ENCODE peak calls at places on chromosomes 12 and 14, in four cellular contexts. One of them, this sample, is unnamed.

GRCh38 chr12:49674318-49674985 is 32.8 kb downstream of the FMNL3 start:
- DNase-seq in colonic mucosa: no peak
- DNase-seq in astrocyte of the spinal cord: peak; percentile 45
- DNase-seq in choroid plexus epithelial cell: peak; percentile 34
- DNase-seq in this sample: no peak

GRCh38 chr12:92552412-92553108 is 150.2 kb upstream of the PLEKHG7 start:
- DNase-seq in choroid plexus epithelial cell: no peak
- DNase-seq in astrocyte of the spinal cord: no peak
- DNase-seq in colonic mucosa: peak; percentile 69
- DNase-seq in this sample: no peak

GRCh38 chr14:27040552-27040951 is 442.7 kb upstream of the NOVA1 start:
- DNase-seq in colonic mucosa: no peak
- DNase-seq in choroid plexus epithelial cell: peak; percentile 1
- DNase-seq in astrocyte of the spinal cord: no peak
- DNase-seq in this sample: no peak

GRCh38 chr14:55129086-55129427 is at the start of gene LGALS3:
- DNase-seq in choroid plexus epithelial cell: peak; percentile 62
- DNase-seq in colonic mucosa: peak; percentile 88
- DNase-seq in astrocyte of the spinal cord: peak; percentile 52
- DNase-seq in this sample: no peak

GRCh38 chr14:93720076-93720815 is 68.0 kb downstream of the PRIMA1 start:
- DNase-seq in astrocyte of the spinal cord: no peak
- DNase-seq in choroid plexus epithelial cell: no peak
- DNase-seq in colonic mucosa: no peak
- DNase-seq in this sample: no peak

GRCh38 chr12:79424109-79424721 is 266.5 kb downstream of the PAWR start:
- DNase-seq in colonic mucosa: no peak
- DNase-seq in astrocyte of the spinal cord: peak; percentile 95
- DNase-seq in choroid plexus epithelial cell: peak; percentile 98
- DNase-seq in this sample: peak; percentile 68

GRCh38 chr14:89973234-89973823 is 17.6 kb downstream of the TDP1 start:
- DNase-seq in choroid plexus epithelial cell: peak; percentile 90
- DNase-seq in colonic mucosa: peak; percentile 59
- DNase-seq in astrocyte of the spinal cord: peak; percentile 67
- DNase-seq in this sample: no peak

GRCh38 chr12:52280319-52280795 is 5.9 kb downstream of the KRT86 start:
- DNase-seq in colonic mucosa: no peak
- DNase-seq in choroid plexus epithelial cell: peak; percentile 94
- DNase-seq in astrocyte of the spinal cord: peak; percentile 91
- DNase-seq in this sample: peak; percentile 43

GRCh38 chr12:68743416-68743815 is 2.6 kb upstream of the SLC35E3 start:
- DNase-seq in astrocyte of the spinal cord: no peak
- DNase-seq in choroid plexus epithelial cell: peak; percentile 11
- DNase-seq in colonic mucosa: no peak
- DNase-seq in this sample: no peak

GRCh38 chr12:54378791-54379400 is 5.6 kb downstream of the ZNF385A start:
- DNase-seq in astrocyte of the spinal cord: no peak
- DNase-seq in colonic mucosa: peak; percentile 73
- DNase-seq in choroid plexus epithelial cell: no peak
- DNase-seq in this sample: no peak

GRCh38 chr14:90455100-90455571 is 58.3 kb downstream of the CALM1 start:
- DNase-seq in choroid plexus epithelial cell: no peak
- DNase-seq in astrocyte of the spinal cord: no peak
- DNase-seq in colonic mucosa: no peak
- DNase-seq in this sample: no peak

GRCh38 chr12:89227774-89228173 is 124.5 kb downstream of the DUSP6 start:
- DNase-seq in colonic mucosa: no peak
- DNase-seq in astrocyte of the spinal cord: no peak
- DNase-seq in choroid plexus epithelial cell: no peak
- DNase-seq in this sample: no peak

GRCh38 chr14:104826197-104826857 is 25.4 kb downstream of the ZBTB42 start:
- DNase-seq in astrocyte of the spinal cord: peak; percentile 58
- DNase-seq in colonic mucosa: peak; percentile 96
- DNase-seq in choroid plexus epithelial cell: peak; percentile 77
- DNase-seq in this sample: no peak

GRCh38 chr14:24971255-24971654 is 78.7 kb downstream of the STXBP6 start:
- DNase-seq in choroid plexus epithelial cell: peak; percentile 55
- DNase-seq in astrocyte of the spinal cord: no peak
- DNase-seq in colonic mucosa: no peak
- DNase-seq in this sample: no peak

GRCh38 chr14:85415015-85415712 is 114.8 kb upstream of the FLRT2 start:
- DNase-seq in choroid plexus epithelial cell: peak; percentile 99
- DNase-seq in colonic mucosa: peak; percentile 20
- DNase-seq in astrocyte of the spinal cord: peak; percentile 94
- DNase-seq in this sample: peak; percentile 90

GRCh38 chr12:19045421-19045820 is 84.1 kb upstream of the PLEKHA5 start:
- DNase-seq in choroid plexus epithelial cell: peak; percentile 79
- DNase-seq in colonic mucosa: no peak
- DNase-seq in astrocyte of the spinal cord: no peak
- DNase-seq in this sample: no peak

GRCh38 chr12:26056335-26056734 is 68.5 kb downstream of the BHLHE41 start:
- DNase-seq in astrocyte of the spinal cord: peak; percentile 65
- DNase-seq in colonic mucosa: no peak
- DNase-seq in choroid plexus epithelial cell: peak; percentile 40
- DNase-seq in this sample: no peak

GRCh38 chr12:18591473-18591872 is 146.3 kb downstream of the PLCZ1 start:
- DNase-seq in colonic mucosa: no peak
- DNase-seq in choroid plexus epithelial cell: no peak
- DNase-seq in astrocyte of the spinal cord: no peak
- DNase-seq in this sample: no peak

GRCh38 chr14:100840751-100841444 is 15.0 kb downstream of the MEG3 start:
- DNase-seq in astrocyte of the spinal cord: no peak
- DNase-seq in choroid plexus epithelial cell: no peak
- DNase-seq in colonic mucosa: no peak
- DNase-seq in this sample: no peak

GRCh38 chr12:94550964-94551363 is 91.3 kb upstream of the CEP83 start:
- DNase-seq in choroid plexus epithelial cell: no peak
- DNase-seq in colonic mucosa: no peak
- DNase-seq in astrocyte of the spinal cord: no peak
- DNase-seq in this sample: no peak

GRCh38 chr12:87274594-87275245 is 754.5 kb downstream of the C12orf50 start:
- DNase-seq in colonic mucosa: no peak
- DNase-seq in choroid plexus epithelial cell: peak; percentile 72
- DNase-seq in astrocyte of the spinal cord: peak; percentile 43
- DNase-seq in this sample: no peak

GRCh38 chr14:33774866-33775519 is 175.9 kb downstream of the EGLN3 start:
- DNase-seq in colonic mucosa: no peak
- DNase-seq in choroid plexus epithelial cell: no peak
- DNase-seq in astrocyte of the spinal cord: no peak
- DNase-seq in this sample: no peak

GRCh38 chr12:40587416-40587815 is 104.8 kb upstream of the CNTN1 start:
- DNase-seq in colonic mucosa: no peak
- DNase-seq in astrocyte of the spinal cord: no peak
- DNase-seq in choroid plexus epithelial cell: no peak
- DNase-seq in this sample: no peak

GRCh38 chr12:99261256-99261655 is 386.3 kb upstream of the GARIN6 start:
- DNase-seq in colonic mucosa: no peak
- DNase-seq in choroid plexus epithelial cell: no peak
- DNase-seq in astrocyte of the spinal cord: no peak
- DNase-seq in this sample: no peak

GRCh38 chr12:111777345-111778045 is 10.8 kb downstream of the ALDH2 start:
- DNase-seq in colonic mucosa: peak; percentile 86
- DNase-seq in choroid plexus epithelial cell: no peak
- DNase-seq in astrocyte of the spinal cord: no peak
- DNase-seq in this sample: no peak

GRCh38 chr14:85572845-85573244 is 42.9 kb downstream of the FLRT2 start:
- DNase-seq in astrocyte of the spinal cord: peak; percentile 79
- DNase-seq in choroid plexus epithelial cell: peak; percentile 77
- DNase-seq in colonic mucosa: no peak
- DNase-seq in this sample: peak; percentile 33

GRCh38 chr12:132925597-132926416 is 30.3 kb downstream of the ZNF605 start:
- DNase-seq in choroid plexus epithelial cell: peak; percentile 4
- DNase-seq in colonic mucosa: no peak
- DNase-seq in astrocyte of the spinal cord: no peak
- DNase-seq in this sample: no peak

GRCh38 chr12:60162988-60163720 is 567.3 kb downstream of the SLC16A7 start:
- DNase-seq in astrocyte of the spinal cord: no peak
- DNase-seq in colonic mucosa: no peak
- DNase-seq in choroid plexus epithelial cell: no peak
- DNase-seq in this sample: no peak

GRCh38 chr12:31491819-31492598 is 98.9 kb downstream of the DENND5B start:
- DNase-seq in choroid plexus epithelial cell: peak; percentile 87
- DNase-seq in astrocyte of the spinal cord: peak; percentile 88
- DNase-seq in colonic mucosa: no peak
- DNase-seq in this sample: peak; percentile 84

GRCh38 chr12:116861331-116861730 is 19.9 kb downstream of the HRK start:
- DNase-seq in colonic mucosa: no peak
- DNase-seq in astrocyte of the spinal cord: peak; percentile 48
- DNase-seq in choroid plexus epithelial cell: peak; percentile 60
- DNase-seq in this sample: peak; percentile 43

GRCh38 chr14:101958418-101959185 is 5.8 kb upstream of the DYNC1H1 start:
- DNase-seq in astrocyte of the spinal cord: no peak
- DNase-seq in choroid plexus epithelial cell: no peak
- DNase-seq in colonic mucosa: no peak
- DNase-seq in this sample: no peak

GRCh38 chr12:85325452-85325851 is 45.4 kb downstream of the ALX1 start:
- DNase-seq in colonic mucosa: no peak
- DNase-seq in astrocyte of the spinal cord: no peak
- DNase-seq in choroid plexus epithelial cell: no peak
- DNase-seq in this sample: no peak

GRCh38 chr12:34347367-34347766 is 325.1 kb downstream of the ALG10 start:
- DNase-seq in choroid plexus epithelial cell: no peak
- DNase-seq in colonic mucosa: no peak
- DNase-seq in astrocyte of the spinal cord: no peak
- DNase-seq in this sample: no peak

GRCh38 chr12:121227294-121227693 is 17.4 kb downstream of the P2RX4 start:
- DNase-seq in colonic mucosa: peak; percentile 88
- DNase-seq in astrocyte of the spinal cord: no peak
- DNase-seq in choroid plexus epithelial cell: no peak
- DNase-seq in this sample: no peak

GRCh38 chr12:24596768-24597388 is 352.0 kb downstream of the BCAT1 start:
- DNase-seq in astrocyte of the spinal cord: peak; percentile 57
- DNase-seq in colonic mucosa: no peak
- DNase-seq in choroid plexus epithelial cell: peak; percentile 77
- DNase-seq in this sample: no peak

GRCh38 chr12:96227365-96228106 is 33.4 kb downstream of the ELK3 start:
- DNase-seq in colonic mucosa: no peak
- DNase-seq in choroid plexus epithelial cell: no peak
- DNase-seq in astrocyte of the spinal cord: no peak
- DNase-seq in this sample: no peak
- H3K4me3 ChIP-seq in colonic mucosa: no peak overlapping the region
- H3K4me3 ChIP-seq in choroid plexus epithelial cell: no peak overlapping the region
- H3K4me3 ChIP-seq in astrocyte of the spinal cord: no peak overlapping the region
- H3K4me3 ChIP-seq in this sample: no peak overlapping the region

GRCh38 chr12:71484272-71484905 is 44.8 kb downstream of the LGR5 start:
- DNase-seq in astrocyte of the spinal cord: no peak
- DNase-seq in choroid plexus epithelial cell: no peak
- DNase-seq in colonic mucosa: no peak
- DNase-seq in this sample: no peak
- TF ChIP-seq CTCF in astrocyte of the spinal cord: no peak
- TF ChIP-seq CTCF in choroid plexus epithelial cell: peak; percentile 3
- TF ChIP-seq CTCF in colonic mucosa: no peak
- TF ChIP-seq CTCF in this sample: no peak

GRCh38 chr12:46675736-46676135 is 150.1 kb downstream of the SLC38A4 start:
- DNase-seq in astrocyte of the spinal cord: peak; percentile 52
- DNase-seq in colonic mucosa: no peak
- DNase-seq in choroid plexus epithelial cell: peak; percentile 67
- DNase-seq in this sample: no peak
- H3K4me3 ChIP-seq in astrocyte of the spinal cord: no peak overlapping the region
- H3K4me3 ChIP-seq in colonic mucosa: no peak overlapping the region
- H3K4me3 ChIP-seq in choroid plexus epithelial cell: no peak overlapping the region
- H3K4me3 ChIP-seq in this sample: no peak overlapping the region

GRCh38 chr12:29769162-29769820 is 14.5 kb downstream of the TMTC1 start:
- DNase-seq in colonic mucosa: no peak
- DNase-seq in choroid plexus epithelial cell: peak; percentile 88
- DNase-seq in astrocyte of the spinal cord: peak; percentile 87
- DNase-seq in this sample: no peak
- TF ChIP-seq CTCF in colonic mucosa: no peak
- TF ChIP-seq CTCF in choroid plexus epithelial cell: no peak
- TF ChIP-seq CTCF in astrocyte of the spinal cord: no peak
- TF ChIP-seq CTCF in this sample: no peak

DNA sequence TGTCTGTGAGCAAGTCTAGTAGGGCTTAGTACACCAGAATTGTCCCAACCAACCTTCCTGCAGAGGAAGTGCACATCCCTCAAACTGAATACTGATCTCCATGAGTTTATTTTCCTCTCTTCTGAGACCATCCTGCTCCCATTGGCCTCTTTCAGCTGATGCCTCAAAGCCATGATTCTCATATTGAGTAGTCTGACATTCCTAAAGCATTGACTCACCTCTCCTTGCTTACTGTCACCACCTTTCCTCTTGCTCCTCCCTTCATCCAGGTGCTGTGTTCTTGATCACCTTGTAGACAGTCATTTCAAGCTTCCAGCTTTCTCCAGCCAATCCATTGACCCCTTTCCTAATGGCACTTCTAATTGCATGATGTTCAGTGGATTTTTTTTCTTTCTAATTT is 583.7 kb upstream of the USP15 start:
- DNase-seq in astrocyte of the spinal cord: no peak
- DNase-seq in choroid plexus epithelial cell: no peak
- DNase-seq in colonic mucosa: no peak
- DNase-seq in this sample: no peak
- H3K4me3 ChIP-seq in astrocyte of the spinal cord: no peak overlapping the region
- H3K4me3 ChIP-seq in choroid plexus epithelial cell: no peak overlapping the region
- H3K4me3 ChIP-seq in colonic mucosa: no peak overlapping the region
- H3K4me3 ChIP-seq in this sample: no peak overlapping the region

DNA sequence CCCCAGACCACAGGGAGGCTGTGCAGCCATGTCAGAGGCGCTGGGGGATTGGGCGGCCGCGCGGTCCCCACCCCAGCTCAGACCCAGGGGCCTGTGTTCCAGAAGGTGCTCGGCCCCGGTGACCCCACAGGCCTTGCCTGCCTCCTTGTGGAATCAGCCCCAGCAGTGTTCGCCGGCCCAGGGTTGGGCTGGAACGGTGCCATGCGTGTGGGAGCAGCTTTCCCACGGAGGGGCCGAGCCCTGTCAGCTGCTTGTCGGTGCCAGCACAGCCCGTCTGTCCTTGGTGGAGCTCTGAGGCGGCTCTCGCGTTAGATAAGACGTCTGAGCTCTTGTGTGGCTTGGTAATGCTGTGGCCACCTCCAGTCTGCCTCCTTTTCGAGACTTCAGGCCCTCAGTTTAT is 8.5 kb downstream of the ZFYVE21 start:
- DNase-seq in astrocyte of the spinal cord: peak; percentile 43
- DNase-seq in choroid plexus epithelial cell: peak; percentile 51
- DNase-seq in colonic mucosa: no peak
- DNase-seq in this sample: no peak
- TF ChIP-seq CTCF in astrocyte of the spinal cord: peak; percentile 9
- TF ChIP-seq CTCF in choroid plexus epithelial cell: no peak
- TF ChIP-seq CTCF in colonic mucosa: no peak
- TF ChIP-seq CTCF in this sample: no peak